ENCODE peak calls at places on chromosomes 7 and 10, in five cellular contexts. K is cardiac fibroblast, Q is fibroblast of lung, W is B cell, S is stomach. V is an unnamed sample.

GRCh38 chr7:92119213-92119759 is 15.0 kb downstream of the CYP51A1 start:
- DNase-seq in Q (no peak), S (no peak), K (peak; percentile 3), W (no peak), V (no peak)

GRCh38 chr10:86480571-86480970 is 41.0 kb downstream of the WAPL start:
- DNase-seq in Q (no peak), S (no peak), W (no peak), K (no peak), V (no peak)

GRCh38 chr7:55546826-55547225 is 25.5 kb downstream of the VOPP1 start:
- DNase-seq in S (peak; percentile 83), K (peak; percentile 81), W (no peak), Q (peak; percentile 80), V (peak; percentile 65)

GRCh38 chr7:155885162-155886160 is 73.2 kb upstream of the SHH start:
- DNase-seq in Q (peak; percentile 86), W (no peak), K (peak; percentile 81), S (peak; percentile 67), V (no peak)

GRCh38 chr7:21819048-21819447 is 126.7 kb downstream of the CDCA7L start:
- DNase-seq in S (no peak), W (no peak), K (no peak), Q (no peak), V (no peak)

GRCh38 chr7:26155531-26156375 is 3.8 kb downstream of the NFE2L3 start:
- DNase-seq in S (no peak), K (no peak), W (no peak), Q (peak; percentile 44), V (peak; percentile 21)

GRCh38 chr10:57699944-57700343 is 567.8 kb downstream of the IPMK start:
- DNase-seq in Q (no peak), K (peak; percentile 31), S (no peak), W (no peak), V (no peak)

GRCh38 chr10:72254891-72255568 is 18.7 kb upstream of the DDIT4 start:
- DNase-seq in K (peak; percentile 92), W (no peak), Q (peak; percentile 95), S (peak; percentile 93), V (peak; percentile 70)

GRCh38 chr10:61159253-61159652 is 215.3 kb upstream of the RHOBTB1 start:
- DNase-seq in Q (peak; percentile 60), W (no peak), S (no peak), K (peak; percentile 24), V (no peak)

GRCh38 chr10:98377536-98377935 is 37.4 kb downstream of the PYROXD2 start:
- DNase-seq in K (no peak), Q (no peak), S (no peak), W (no peak), V (no peak)

GRCh38 chr10:90849956-90850749 is 7.7 kb downstream of the HTR7 start:
- DNase-seq in W (no peak), Q (peak; percentile 53), S (no peak), K (no peak), V (no peak)

GRCh38 chr10:44089671-44090070 is 295.2 kb downstream of the CXCL12 start:
- DNase-seq in W (no peak), K (no peak), S (no peak), Q (no peak), V (no peak)

GRCh38 chr10:24713086-24713485 is 10.6 kb downstream of the ARHGAP21 start:
- DNase-seq in W (no peak), Q (no peak), K (no peak), S (no peak), V (no peak)

GRCh38 chr7:131560061-131560460 is 3.6 kb upstream of the PODXL start:
- DNase-seq in Q (no peak), S (no peak), W (no peak), K (no peak), V (no peak)

GRCh38 chr10:47025540-47026300 is 114.5 kb downstream of the PTPN20 start:
- DNase-seq in W (no peak), Q (peak; percentile 25), S (peak; percentile 17), K (peak; percentile 37), V (no peak)

GRCh38 chr7:120272896-120273475 is at the start of gene KCND2:
- DNase-seq in Q (peak; percentile 7), K (peak; percentile 17), W (no peak), S (no peak), V (peak; percentile 44)

GRCh38 chr10:29479081-29479917 is 155.5 kb downstream of the SVIL start:
- DNase-seq in K (no peak), S (no peak), W (peak; percentile 30), Q (no peak), V (peak; percentile 54)

GRCh38 chr7:88775838-88776237 is 16.3 kb downstream of the ZNF804B start:
- DNase-seq in S (no peak), K (no peak), W (no peak), Q (no peak), V (no peak)

GRCh38 chr10:72158174-72158573 is 57.6 kb upstream of the ANAPC16 start:
- DNase-seq in Q (no peak), S (no peak), W (no peak), K (no peak), V (no peak)

GRCh38 chr10:56359837-56360236 is 1.2 kb downstream of the ZWINT start:
- DNase-seq in S (no peak), K (no peak), W (no peak), Q (no peak), V (no peak)

GRCh38 chr10:6576326-6576725 is 3.8 kb downstream of the PRKCQ start:
- DNase-seq in W (no peak), S (no peak), K (no peak), Q (no peak), V (no peak)

GRCh38 chr7:78472519-78472918 is 673.9 kb downstream of the PHTF2 start:
- DNase-seq in K (peak; percentile 5), W (no peak), Q (peak; percentile 65), S (no peak), V (no peak)

GRCh38 chr10:126734015-126734414 is 63.5 kb upstream of the C10orf90 start:
- DNase-seq in S (no peak), W (no peak), K (peak; percentile 54), Q (peak; percentile 82), V (no peak)

GRCh38 chr7:136293272-136293671 is 316.1 kb upstream of the MTPN start:
- DNase-seq in W (peak; percentile 2), S (no peak), Q (no peak), K (no peak), V (peak; percentile 60)

GRCh38 chr7:1354661-1355567 is 104.4 kb downstream of the MICALL2 start:
- DNase-seq in S (no peak), K (no peak), W (no peak), Q (no peak), V (no peak)

GRCh38 chr7:100472854-100473499 is 6.0 kb downstream of the TSC22D4 start:
- DNase-seq in W (no peak), S (no peak), Q (no peak), K (peak; percentile 81), V (peak; percentile 67)

GRCh38 chr7:132580277-132580676 is 4.0 kb upstream of the PLXNA4 start:
- DNase-seq in K (no peak), Q (no peak), W (no peak), S (no peak), V (peak; percentile 8)

GRCh38 chr7:50369408-50370026 is 65.0 kb downstream of the IKZF1 start:
- DNase-seq in W (peak; percentile 78), K (peak; percentile 5), Q (peak; percentile 1), S (no peak), V (peak; percentile 81)

GRCh38 chr7:108129018-108129965 is 869 bp downstream of the LAMB4 start:
- DNase-seq in K (no peak), Q (peak; percentile 48), W (no peak), S (no peak), V (no peak)

GRCh38 chr10:69759641-69760040 is 42.1 kb upstream of the COL13A1 start:
- DNase-seq in Q (peak; percentile 72), K (no peak), W (no peak), S (no peak), V (no peak)
- TF ChIP-seq CTCF in Q (no peak), K (no peak), W (no peak), S (no peak), V (no peak)

GRCh38 chr7:5656233-5656632 is 125.2 kb downstream of the RNF216 start:
- DNase-seq in Q (no peak), S (no peak), K (no peak), W (no peak), V (no peak)

GRCh38 chr7:5652118-5652517 is 129.3 kb downstream of the RNF216 start:
- DNase-seq in S (no peak), W (no peak), K (no peak), Q (no peak), V (no peak)

GRCh38 chr7:5653661-5654060 is 127.8 kb downstream of the RNF216 start:
- DNase-seq in Q (no peak), S (no peak), W (no peak), K (no peak), V (no peak)

GRCh38 chr7:5649658-5650057 is 131.8 kb downstream of the RNF216 start:
- DNase-seq in S (no peak), Q (no peak), W (no peak), K (no peak), V (no peak)

GRCh38 chr7:5652829-5653228 is 128.6 kb downstream of the RNF216 start:
- DNase-seq in K (no peak), Q (no peak), W (no peak), S (no peak), V (no peak)
- TF ChIP-seq CTCF in K (no peak), Q (no peak), W (no peak), S (no peak), V (no peak)

DNA sequence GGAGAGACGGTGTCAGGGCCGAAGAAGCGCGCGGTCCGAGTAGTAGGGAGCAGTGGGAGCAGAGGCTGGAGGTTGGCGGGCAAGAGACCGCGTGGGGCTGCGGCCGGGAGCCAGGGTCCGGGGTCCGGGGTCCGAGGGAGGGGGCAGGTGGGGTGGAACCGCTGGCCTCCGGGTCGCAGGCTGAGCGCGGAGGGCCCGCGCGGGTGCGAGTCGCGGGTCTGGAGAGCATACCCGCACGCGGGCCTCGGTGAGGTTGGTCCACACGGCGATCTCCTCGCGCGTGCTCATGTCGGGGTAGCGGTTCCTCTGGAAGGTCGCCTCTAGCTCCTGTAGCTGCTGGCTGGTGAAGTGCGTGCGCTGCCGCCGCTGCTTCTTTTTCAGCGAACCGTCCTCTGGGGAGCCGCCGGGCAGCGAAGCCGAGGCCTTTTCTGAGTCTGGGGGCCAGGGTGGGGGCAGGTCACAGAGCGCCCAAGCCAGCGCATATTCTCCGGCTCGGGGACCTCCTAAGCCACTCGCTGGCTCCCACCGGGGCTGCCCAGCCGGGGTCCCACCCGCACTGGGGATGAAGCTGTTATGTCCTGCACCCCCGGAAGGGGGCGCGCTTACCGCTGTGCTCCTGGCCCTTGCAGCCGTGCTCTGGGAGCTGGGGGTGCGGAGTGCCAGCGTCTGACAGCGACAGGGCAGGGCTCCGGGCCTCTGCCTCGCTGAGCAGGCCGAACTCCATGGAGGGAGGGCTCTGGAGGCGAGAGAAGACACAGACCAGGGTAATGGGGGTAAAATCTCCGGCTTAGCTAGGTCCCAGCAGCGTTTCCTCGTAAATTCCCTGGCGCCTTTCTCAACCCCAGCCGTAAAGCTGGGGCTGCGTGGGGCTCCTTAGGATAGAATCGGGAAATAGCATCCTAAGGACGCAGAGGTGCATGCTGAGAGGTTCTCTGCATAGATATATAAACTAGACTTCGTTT is 5.5 kb downstream of the ELOVL3 start:
- DNase-seq in W (peak; percentile 80), S (peak; percentile 73), Q (no peak), K (no peak), V (peak; percentile 54)
- TF ChIP-seq CTCF in W (peak; percentile 85), S (no peak), Q (peak; percentile 64), K (peak; percentile 79), V (peak; percentile 83)

DNA sequence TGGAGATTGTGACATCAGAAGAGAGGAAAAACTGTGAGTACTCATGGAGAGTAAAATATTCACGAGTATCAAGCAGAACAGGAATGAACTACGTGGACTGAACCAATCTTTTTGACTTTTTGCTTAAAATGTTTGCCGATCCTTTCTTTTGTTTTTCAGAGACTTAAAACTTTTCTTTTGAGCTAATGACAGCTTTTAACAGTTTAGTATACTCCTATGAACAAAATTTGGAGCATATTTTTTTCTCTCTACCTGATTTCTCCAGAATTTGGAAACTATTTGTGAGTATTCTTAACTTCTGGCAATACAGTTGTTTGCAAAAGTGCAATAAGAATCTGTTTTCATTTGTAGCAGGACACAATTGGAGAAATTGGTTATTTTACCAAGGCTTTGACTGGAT is 786.3 kb downstream of the SORCS1 start:
- DNase-seq in K (no peak), W (no peak), S (no peak), Q (no peak), V (no peak)
- TF ChIP-seq CTCF in K (no peak), W (no peak), S (no peak), Q (no peak), V (no peak)